ENCODE peak calls at places on chromosome 2, in nine cellular contexts. K, S, W, N, Y, D, J, X and V are unnamed samples.

GRCh38 chr2:218822622-218823021 is 9.0 kb downstream of the PRKAG3 start:
- DNase-seq in K (no peak), S (no peak), W (no peak), N (no peak), Y (no peak), D (no peak), J (no peak), X (no peak), V (no peak)

GRCh38 chr2:130963058-130963848 is 126.5 kb downstream of the ARHGEF4 start:
- DNase-seq in K (no peak), S (no peak), W (peak), N (peak), Y (no peak), D (no peak), J (no peak), X (no peak), V (no peak)

GRCh38 chr2:157182204-157182709 is 75.2 kb upstream of the GALNT5 start:
- DNase-seq in K (no peak), S (no peak), W (no peak), N (no peak), Y (no peak), D (no peak), J (peak), X (no peak), V (no peak)

GRCh38 chr2:173855686-173856085 is 109.5 kb downstream of the SP3 start:
- DNase-seq in K (no peak), S (no peak), W (no peak), N (no peak), Y (no peak), D (no peak), J (peak), X (no peak), V (no peak)

GRCh38 chr2:206353685-206354084 is 79.2 kb downstream of the ZDBF2 start:
- DNase-seq in K (no peak), S (peak), W (no peak), N (no peak), Y (no peak), D (no peak), J (peak), X (no peak), V (no peak)

GRCh38 chr2:171480908-171481307 is 41.4 kb upstream of the CYBRD1 start:
- DNase-seq in K (no peak), S (no peak), W (no peak), N (no peak), Y (no peak), D (no peak), J (no peak), X (no peak), V (no peak)

GRCh38 chr2:163681765-163682164 is 54.0 kb downstream of the FIGN start:
- DNase-seq in K (no peak), S (no peak), W (no peak), N (no peak), Y (no peak), D (no peak), J (peak), X (no peak), V (no peak)

GRCh38 chr2:211454684-211455083 is 898.3 kb downstream of the CPS1 start:
- DNase-seq in K (no peak), S (no peak), W (no peak), N (no peak), Y (no peak), D (no peak), J (no peak), X (no peak), V (no peak)

GRCh38 chr2:65464604-65465003 is 32.2 kb upstream of the SPRED2 start:
- DNase-seq in K (no peak), S (peak), W (no peak), N (peak), Y (no peak), D (no peak), J (no peak), X (no peak), V (no peak)

GRCh38 chr2:63721082-63721424 is 120.6 kb upstream of the UGP2 start:
- DNase-seq in K (no peak), S (no peak), W (no peak), N (peak), Y (no peak), D (no peak), J (no peak), X (no peak), V (no peak)

GRCh38 chr2:102233132-102233884 is 46.5 kb downstream of the IL1RL2 start:
- DNase-seq in K (no peak), S (no peak), W (peak), N (no peak), Y (no peak), D (no peak), J (no peak), X (no peak), V (no peak)

DNA sequence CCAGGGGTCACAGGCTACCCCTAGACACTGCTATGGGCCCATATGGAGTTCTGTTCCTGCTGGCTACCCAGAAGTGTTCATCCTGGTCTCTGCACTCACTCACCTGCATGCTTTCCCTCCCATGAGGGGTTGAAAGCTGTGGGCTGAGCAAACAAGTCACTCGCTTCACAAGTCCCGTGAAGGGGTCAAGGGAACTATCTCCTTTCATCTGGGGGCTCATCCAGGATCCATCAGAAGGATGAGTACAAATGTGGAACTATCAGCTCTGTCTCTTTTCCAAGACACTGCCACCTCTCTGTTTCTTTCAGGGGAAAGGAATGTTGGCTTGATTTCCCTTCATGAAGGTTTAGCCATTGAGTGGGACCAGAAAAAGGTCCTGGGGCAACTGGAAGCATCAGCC is 21.7 kb downstream of the SULT1C4 start:
- DNase-seq in K (no peak), S (no peak), W (peak), N (no peak), Y (no peak), D (no peak), J (peak), X (no peak), V (no peak)
- TF ChIP-seq CTCF in K (no peak), S (no peak), W (no peak), N (no peak), Y (no peak), D (no peak), J (no peak), X (no peak), V (no peak)

DNA sequence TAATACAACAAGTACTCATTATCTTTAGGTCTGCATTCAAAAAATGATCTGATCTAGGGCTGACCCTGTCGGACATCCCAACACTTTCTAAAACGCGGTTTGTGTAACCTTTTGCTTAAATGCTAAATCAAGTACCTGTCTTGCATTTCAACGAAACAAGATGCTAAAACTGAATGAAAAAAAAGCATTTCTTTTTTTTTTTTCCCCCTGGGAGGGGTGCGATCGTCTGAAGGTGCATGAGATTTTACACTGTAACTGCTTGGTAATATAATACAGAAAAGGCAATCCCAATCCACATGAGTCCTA is 143.9 kb downstream of the MEIS1 start:
- DNase-seq in K (no peak), S (no peak), W (no peak), N (no peak), Y (no peak), D (no peak), J (no peak), X (no peak), V (no peak)
- TF ChIP-seq CTCF in K (no peak), S (no peak), W (no peak), N (no peak), Y (no peak), D (no peak), J (no peak), X (no peak), V (no peak)

DNA sequence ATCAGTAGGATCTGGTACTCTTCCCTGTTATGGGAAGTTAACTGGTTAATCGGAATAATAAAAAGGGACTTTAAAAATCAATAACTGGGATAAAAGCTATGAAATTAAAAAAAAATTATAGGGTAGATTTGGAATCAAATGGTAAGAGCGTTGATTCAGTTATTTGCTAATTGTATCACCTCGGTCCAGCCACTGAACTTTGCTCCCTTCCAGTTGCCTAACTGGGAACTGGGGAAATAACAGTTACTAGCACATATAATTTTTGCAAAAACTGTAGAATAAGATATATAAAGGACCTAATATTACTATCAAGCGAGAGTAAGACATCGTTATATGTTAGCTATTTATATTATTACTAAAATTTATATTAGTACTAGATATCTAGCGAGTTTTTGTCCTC is 302.1 kb downstream of the LRP1B start:
- DNase-seq in K (no peak), S (no peak), W (no peak), N (no peak), Y (no peak), D (no peak), J (no peak), X (no peak), V (no peak)
- TF ChIP-seq CTCF in K (no peak), S (no peak), W (no peak), N (no peak), Y (no peak), D (no peak), J (no peak), X (no peak), V (no peak)

DNA sequence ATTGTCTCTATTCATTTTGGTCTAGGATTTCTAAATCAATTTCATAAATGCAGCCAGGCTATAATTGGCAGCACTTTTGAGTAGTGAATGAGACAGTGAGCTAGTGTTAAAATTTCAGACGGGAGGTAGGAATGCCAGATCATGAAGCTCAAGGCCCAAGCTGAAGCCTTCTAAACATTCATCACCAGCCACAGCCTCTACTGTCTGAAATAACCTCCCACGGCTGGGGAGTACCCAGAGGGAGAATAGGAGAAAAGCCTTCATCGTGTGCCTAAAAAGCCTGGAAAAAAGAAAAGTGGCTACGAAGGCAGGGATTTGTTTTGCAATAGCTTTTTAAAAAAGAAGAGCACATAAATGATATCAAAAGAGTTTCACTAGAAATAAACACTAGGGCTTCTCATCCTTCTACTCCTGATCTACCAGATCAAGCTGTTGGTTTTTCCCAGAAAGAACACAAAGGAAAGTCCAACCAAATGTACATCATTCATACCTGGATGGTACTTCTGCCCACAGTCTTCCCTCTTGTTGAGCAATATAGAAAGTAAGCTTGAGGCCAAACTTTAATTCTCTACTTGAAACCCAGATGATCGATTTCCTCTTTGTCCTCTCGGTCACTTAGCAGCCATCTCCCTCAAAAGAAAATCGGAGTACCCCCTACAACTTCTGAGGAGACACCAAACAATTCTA is 48.1 kb upstream of the SLC39A10 start:
- DNase-seq in K (no peak), S (no peak), W (no peak), N (no peak), Y (no peak), D (no peak), J (no peak), X (no peak), V (no peak)
- TF ChIP-seq CTCF in K (no peak), S (no peak), W (no peak), N (no peak), Y (no peak), D (no peak), J (no peak), X (no peak), V (no peak)

GRCh38 chr2:28956890-28957289 is 24.2 kb upstream of the TOGARAM2 start:
- DNase-seq in K (no peak), S (no peak), W (peak), N (no peak), Y (no peak), D (no peak), J (peak), X (no peak), V (no peak)
- TF ChIP-seq CTCF in K (peak), S (peak), W (peak), N (peak), Y (no peak), D (peak), J (peak), X (peak), V (no peak)

GRCh38 chr2:215717627-215718412 is 282.0 kb upstream of the FN1 start:
- DNase-seq in K (no peak), S (no peak), W (no peak), N (no peak), Y (no peak), D (no peak), J (peak), X (no peak), V (no peak)

GRCh38 chr2:215718426-215718825 is 282.6 kb upstream of the FN1 start:
- DNase-seq in K (no peak), S (no peak), W (no peak), N (no peak), Y (no peak), D (no peak), J (no peak), X (no peak), V (no peak)

GRCh38 chr2:215716971-215717370 is 281.1 kb upstream of the FN1 start:
- DNase-seq in K (peak), S (no peak), W (no peak), N (no peak), Y (no peak), D (no peak), J (no peak), X (no peak), V (no peak)

GRCh38 chr2:215722125-215722524 is 286.3 kb upstream of the FN1 start:
- DNase-seq in K (no peak), S (no peak), W (no peak), N (no peak), Y (no peak), D (no peak), J (no peak), X (no peak), V (no peak)

DNA sequence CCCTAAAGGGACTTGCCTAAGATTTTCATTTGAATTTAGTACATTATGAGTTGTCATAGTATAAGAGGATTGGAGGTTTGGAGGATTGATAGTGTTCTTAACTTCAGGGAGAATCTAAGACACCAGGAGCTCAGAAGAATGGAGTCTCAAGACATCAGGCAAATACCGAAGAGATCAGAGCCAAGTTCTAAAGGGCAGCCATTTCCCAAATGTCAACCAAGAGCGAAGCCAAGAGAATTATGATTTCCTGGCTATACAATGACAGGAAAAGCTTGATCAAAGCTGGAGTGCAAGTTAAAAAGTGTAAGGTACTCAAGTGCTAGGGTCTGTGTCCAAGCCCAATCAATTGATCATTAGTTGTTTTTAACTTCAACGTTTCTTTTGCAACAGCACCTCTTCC is 283.0 kb upstream of the FN1 start:
- DNase-seq in K (no peak), S (no peak), W (no peak), N (no peak), Y (no peak), D (no peak), J (no peak), X (no peak), V (no peak)
- TF ChIP-seq CTCF in K (no peak), S (no peak), W (no peak), N (no peak), Y (no peak), D (no peak), J (no peak), X (no peak), V (no peak)